ENCODE peak calls at places on chromosome 21, in six cellular contexts. One of them, this sample, is unnamed.
A peak's percentile ranks its signal among the peaks of the same experiment; 100 is the strongest.

GRCh38 chr21:37939251-37939650 is 23.0 kb upstream of the KCNJ6 start:
- DNase-seq in transverse colon: peak; percentile 19
- DNase-seq in Jurkat, Clone E6-1: no peak
- DNase-seq in breast epithelium: no peak
- DNase-seq in cardiac muscle cell: no peak
- DNase-seq in tibial artery: no peak
- DNase-seq in this sample: no peak

GRCh38 chr21:38780879-38781278 is 24.9 kb upstream of the ETS2 start:
- DNase-seq in breast epithelium: no peak
- DNase-seq in transverse colon: no peak
- DNase-seq in tibial artery: no peak
- DNase-seq in Jurkat, Clone E6-1: no peak
- DNase-seq in cardiac muscle cell: no peak
- DNase-seq in this sample: no peak

GRCh38 chr21:17506936-17507335 is 5.9 kb upstream of the CXADR start:
- DNase-seq in transverse colon: peak; percentile 25
- DNase-seq in breast epithelium: no peak
- DNase-seq in tibial artery: no peak
- DNase-seq in cardiac muscle cell: no peak
- DNase-seq in Jurkat, Clone E6-1: peak; percentile 72
- DNase-seq in this sample: peak; percentile 71

GRCh38 chr21:31630062-31630711 is 29.3 kb upstream of the SOD1 start:
- DNase-seq in transverse colon: no peak
- DNase-seq in tibial artery: no peak
- DNase-seq in breast epithelium: peak; percentile 66
- DNase-seq in Jurkat, Clone E6-1: no peak
- DNase-seq in cardiac muscle cell: peak; percentile 91
- DNase-seq in this sample: no peak

GRCh38 chr21:32886339-32886738 is 114.8 kb upstream of the PAXBP1 start:
- DNase-seq in Jurkat, Clone E6-1: peak; percentile 33
- DNase-seq in tibial artery: no peak
- DNase-seq in cardiac muscle cell: no peak
- DNase-seq in transverse colon: no peak
- DNase-seq in breast epithelium: no peak
- DNase-seq in this sample: no peak

GRCh38 chr21:31509108-31510017 is 150.1 kb upstream of the SOD1 start:
- DNase-seq in tibial artery: no peak
- DNase-seq in cardiac muscle cell: peak; percentile 44
- DNase-seq in transverse colon: peak; percentile 29
- DNase-seq in breast epithelium: no peak
- DNase-seq in Jurkat, Clone E6-1: peak; percentile 48
- DNase-seq in this sample: peak; percentile 49

GRCh38 chr21:34202553-34203332 is 129.4 kb downstream of the MRPS6 start:
- DNase-seq in Jurkat, Clone E6-1: no peak
- DNase-seq in cardiac muscle cell: peak; percentile 60
- DNase-seq in tibial artery: peak; percentile 48
- DNase-seq in transverse colon: peak; percentile 23
- DNase-seq in breast epithelium: peak; percentile 8
- DNase-seq in this sample: peak; percentile 87

GRCh38 chr21:26169611-26170470 is 729 bp downstream of the APP start:
- DNase-seq in tibial artery: peak; percentile 43
- DNase-seq in breast epithelium: peak; percentile 38
- DNase-seq in cardiac muscle cell: peak; percentile 78
- DNase-seq in Jurkat, Clone E6-1: no peak
- DNase-seq in transverse colon: peak; percentile 64
- DNase-seq in this sample: peak; percentile 53

GRCh38 chr21:36087362-36088138 is 17.7 kb downstream of the CBR1 start:
- DNase-seq in Jurkat, Clone E6-1: peak; percentile 24
- DNase-seq in cardiac muscle cell: no peak
- DNase-seq in transverse colon: no peak
- DNase-seq in breast epithelium: no peak
- DNase-seq in tibial artery: no peak
- DNase-seq in this sample: no peak

GRCh38 chr21:31252091-31252490 is 92.0 kb downstream of the TIAM1 start:
- DNase-seq in tibial artery: no peak
- DNase-seq in transverse colon: no peak
- DNase-seq in cardiac muscle cell: no peak
- DNase-seq in Jurkat, Clone E6-1: no peak
- DNase-seq in breast epithelium: no peak
- DNase-seq in this sample: no peak

GRCh38 chr21:34074283-34075098 is 1.1 kb downstream of the MRPS6 start:
- DNase-seq in Jurkat, Clone E6-1: no peak
- DNase-seq in transverse colon: no peak
- DNase-seq in tibial artery: no peak
- DNase-seq in breast epithelium: no peak
- DNase-seq in cardiac muscle cell: peak; percentile 9
- DNase-seq in this sample: no peak

GRCh38 chr21:35106246-35106835 is 57.2 kb upstream of the RUNX1 start:
- DNase-seq in transverse colon: no peak
- DNase-seq in Jurkat, Clone E6-1: no peak
- DNase-seq in cardiac muscle cell: peak; percentile 77
- DNase-seq in tibial artery: no peak
- DNase-seq in breast epithelium: no peak
- DNase-seq in this sample: no peak

GRCh38 chr21:35390013-35390776 is 341.1 kb upstream of the RUNX1 start:
- DNase-seq in cardiac muscle cell: peak; percentile 44
- DNase-seq in tibial artery: no peak
- DNase-seq in breast epithelium: no peak
- DNase-seq in Jurkat, Clone E6-1: no peak
- DNase-seq in transverse colon: no peak
- DNase-seq in this sample: no peak

GRCh38 chr21:20040768-20041167 is 957.4 kb upstream of the NCAM2 start:
- DNase-seq in transverse colon: no peak
- DNase-seq in breast epithelium: no peak
- DNase-seq in Jurkat, Clone E6-1: no peak
- DNase-seq in tibial artery: no peak
- DNase-seq in cardiac muscle cell: no peak
- DNase-seq in this sample: no peak

GRCh38 chr21:41164052-41164451 is 3.9 kb upstream of the BACE2 start:
- DNase-seq in cardiac muscle cell: no peak
- DNase-seq in Jurkat, Clone E6-1: no peak
- DNase-seq in tibial artery: no peak
- DNase-seq in breast epithelium: no peak
- DNase-seq in transverse colon: no peak
- DNase-seq in this sample: no peak

GRCh38 chr21:25911730-25912401 is 177.1 kb downstream of the GABPA start:
- DNase-seq in tibial artery: no peak
- DNase-seq in Jurkat, Clone E6-1: no peak
- DNase-seq in cardiac muscle cell: no peak
- DNase-seq in breast epithelium: no peak
- DNase-seq in transverse colon: peak; percentile 49
- DNase-seq in this sample: no peak

GRCh38 chr21:37878946-37879660 is 37.2 kb downstream of the KCNJ6 start:
- DNase-seq in tibial artery: no peak
- DNase-seq in breast epithelium: no peak
- DNase-seq in transverse colon: no peak
- DNase-seq in Jurkat, Clone E6-1: no peak
- DNase-seq in cardiac muscle cell: peak; percentile 48
- DNase-seq in this sample: no peak

GRCh38 chr21:21137986-21138385 is 139.8 kb downstream of the NCAM2 start:
- DNase-seq in transverse colon: no peak
- DNase-seq in tibial artery: no peak
- DNase-seq in Jurkat, Clone E6-1: no peak
- DNase-seq in cardiac muscle cell: peak; percentile 15
- DNase-seq in breast epithelium: no peak
- DNase-seq in this sample: no peak

GRCh38 chr21:33199516-33200217 is 30.1 kb upstream of the IFNAR2 start:
- DNase-seq in tibial artery: peak; percentile 88
- DNase-seq in cardiac muscle cell: peak; percentile 95
- DNase-seq in Jurkat, Clone E6-1: peak; percentile 89
- DNase-seq in breast epithelium: peak; percentile 80
- DNase-seq in transverse colon: peak; percentile 86
- DNase-seq in this sample: peak; percentile 90

GRCh38 chr21:34814529-34814951 is 145.7 kb downstream of the CLIC6 start:
- DNase-seq in breast epithelium: peak; percentile 85
- DNase-seq in tibial artery: no peak
- DNase-seq in Jurkat, Clone E6-1: no peak
- DNase-seq in cardiac muscle cell: no peak
- DNase-seq in transverse colon: no peak
- DNase-seq in this sample: no peak

GRCh38 chr21:36479415-36480402 is at the start of gene CLDN14:
- DNase-seq in transverse colon: no peak
- DNase-seq in cardiac muscle cell: no peak
- DNase-seq in breast epithelium: peak; percentile 33
- DNase-seq in tibial artery: no peak
- DNase-seq in Jurkat, Clone E6-1: no peak
- DNase-seq in this sample: no peak

GRCh38 chr21:15686506-15686905 is 43.3 kb upstream of the USP25 start:
- DNase-seq in cardiac muscle cell: no peak
- DNase-seq in tibial artery: no peak
- DNase-seq in breast epithelium: no peak
- DNase-seq in Jurkat, Clone E6-1: no peak
- DNase-seq in transverse colon: no peak
- DNase-seq in this sample: no peak

GRCh38 chr21:15682977-15683376 is 46.8 kb upstream of the USP25 start:
- DNase-seq in tibial artery: no peak
- DNase-seq in transverse colon: no peak
- DNase-seq in cardiac muscle cell: peak; percentile 58
- DNase-seq in Jurkat, Clone E6-1: no peak
- DNase-seq in breast epithelium: no peak
- DNase-seq in this sample: no peak

GRCh38 chr21:15679630-15680029 is 50.2 kb upstream of the USP25 start:
- DNase-seq in tibial artery: no peak
- DNase-seq in cardiac muscle cell: no peak
- DNase-seq in breast epithelium: no peak
- DNase-seq in transverse colon: no peak
- DNase-seq in Jurkat, Clone E6-1: no peak
- DNase-seq in this sample: no peak

GRCh38 chr21:15687208-15687607 is 42.6 kb upstream of the USP25 start:
- DNase-seq in cardiac muscle cell: no peak
- DNase-seq in Jurkat, Clone E6-1: no peak
- DNase-seq in tibial artery: no peak
- DNase-seq in transverse colon: no peak
- DNase-seq in breast epithelium: no peak
- DNase-seq in this sample: no peak

GRCh38 chr21:15682182-15682895 is 47.4 kb upstream of the USP25 start:
- DNase-seq in transverse colon: no peak
- DNase-seq in Jurkat, Clone E6-1: peak; percentile 55
- DNase-seq in tibial artery: no peak
- DNase-seq in cardiac muscle cell: peak; percentile 87
- DNase-seq in breast epithelium: no peak
- DNase-seq in this sample: no peak
- H3K4me3 ChIP-seq in transverse colon: no peak overlapping the region
- H3K4me3 ChIP-seq in Jurkat, Clone E6-1: no peak overlapping the region
- H3K4me3 ChIP-seq in tibial artery: no peak overlapping the region
- H3K4me3 ChIP-seq in cardiac muscle cell: no peak overlapping the region
- H3K4me3 ChIP-seq in breast epithelium: no peak overlapping the region
- H3K4me3 ChIP-seq in this sample: no peak overlapping the region

DNA sequence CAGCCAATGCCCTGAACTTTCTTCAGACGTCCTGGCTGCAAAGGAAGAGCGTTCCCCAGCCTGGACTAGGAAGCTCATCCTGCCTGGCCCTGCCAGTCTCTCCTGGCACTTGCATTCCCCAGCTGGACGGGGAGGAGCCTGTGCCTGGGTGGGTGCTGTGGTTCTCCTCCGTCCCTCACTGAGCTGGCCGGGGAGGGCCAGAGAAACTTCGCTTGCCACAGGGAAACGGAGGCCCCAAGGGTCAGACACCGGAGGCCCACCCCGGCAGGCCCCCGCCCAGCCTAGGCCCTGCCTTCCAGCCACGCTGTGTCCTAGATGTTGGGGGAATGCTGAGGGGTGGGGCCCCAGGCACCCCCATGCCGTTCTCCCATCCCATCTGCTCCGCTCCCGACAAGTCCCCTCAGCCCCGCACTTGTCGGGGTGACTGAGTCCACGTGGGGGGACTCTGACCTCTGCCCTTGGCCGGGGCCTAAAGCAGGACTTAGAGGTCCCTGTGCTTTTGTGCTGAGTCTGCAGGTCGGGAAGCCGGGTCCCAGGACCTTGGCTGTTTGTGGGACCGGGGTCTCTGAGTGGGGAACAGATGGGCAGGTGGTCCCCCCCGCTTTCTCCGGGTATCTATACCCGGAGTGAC is 4.8 kb downstream of the FTCD start:
- DNase-seq in Jurkat, Clone E6-1: no peak
- DNase-seq in breast epithelium: no peak
- DNase-seq in transverse colon: peak; percentile 6
- DNase-seq in tibial artery: peak; percentile 12
- DNase-seq in cardiac muscle cell: no peak
- DNase-seq in this sample: peak; percentile 76
- H3K4me3 ChIP-seq in Jurkat, Clone E6-1: no peak overlapping the region
- H3K4me3 ChIP-seq in breast epithelium: no peak overlapping the region
- H3K4me3 ChIP-seq in transverse colon: no peak overlapping the region
- H3K4me3 ChIP-seq in tibial artery: no peak overlapping the region
- H3K4me3 ChIP-seq in cardiac muscle cell: no peak overlapping the region
- H3K4me3 ChIP-seq in this sample: no peak overlapping the region

GRCh38 chr21:42227909-42228708 is 9.2 kb downstream of the ABCG1 start:
- DNase-seq in Jurkat, Clone E6-1: peak; percentile 97
- DNase-seq in tibial artery: peak; percentile 94
- DNase-seq in breast epithelium: peak; percentile 67
- DNase-seq in transverse colon: peak; percentile 95
- DNase-seq in cardiac muscle cell: peak; percentile 91
- DNase-seq in this sample: peak; percentile 98

GRCh38 chr21:42230636-42231035 is 11.7 kb downstream of the ABCG1 start:
- DNase-seq in tibial artery: no peak
- DNase-seq in breast epithelium: no peak
- DNase-seq in Jurkat, Clone E6-1: no peak
- DNase-seq in cardiac muscle cell: no peak
- DNase-seq in transverse colon: no peak
- DNase-seq in this sample: no peak

GRCh38 chr21:42229676-42230075 is 10.7 kb downstream of the ABCG1 start:
- DNase-seq in transverse colon: no peak
- DNase-seq in Jurkat, Clone E6-1: no peak
- DNase-seq in breast epithelium: no peak
- DNase-seq in tibial artery: no peak
- DNase-seq in cardiac muscle cell: no peak
- DNase-seq in this sample: no peak

GRCh38 chr21:42231761-42232160 is 12.8 kb downstream of the ABCG1 start:
- DNase-seq in Jurkat, Clone E6-1: no peak
- DNase-seq in transverse colon: no peak
- DNase-seq in breast epithelium: no peak
- DNase-seq in tibial artery: no peak
- DNase-seq in cardiac muscle cell: no peak
- DNase-seq in this sample: no peak

DNA sequence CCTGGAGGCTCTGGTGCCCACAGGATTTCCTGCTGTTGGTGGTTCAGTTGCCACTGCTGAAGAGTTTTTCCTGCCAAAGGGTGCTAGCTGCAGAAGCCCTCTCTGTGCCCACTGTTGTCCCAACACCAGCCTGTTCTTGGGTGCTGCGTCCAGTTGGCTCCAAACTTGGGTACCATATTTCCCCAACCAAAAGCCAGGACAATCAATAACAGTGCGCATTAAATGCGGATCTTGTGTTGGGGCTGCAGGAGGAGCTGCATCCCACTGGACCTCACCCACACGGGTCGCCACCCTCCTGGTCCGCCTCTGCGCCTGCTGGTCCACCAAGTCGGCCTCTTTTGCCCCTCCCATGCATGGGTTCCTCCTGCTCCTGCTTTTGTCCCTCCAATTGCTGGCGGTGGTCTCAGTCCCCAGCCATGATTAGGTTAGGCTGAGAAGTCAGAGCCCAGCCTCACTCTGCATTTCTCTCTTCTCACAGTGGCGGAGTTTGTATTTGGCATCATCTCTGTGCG is 9.8 kb downstream of the ABCG1 start:
- DNase-seq in breast epithelium: no peak
- DNase-seq in Jurkat, Clone E6-1: no peak
- DNase-seq in transverse colon: no peak
- DNase-seq in cardiac muscle cell: no peak
- DNase-seq in tibial artery: peak; percentile 16
- DNase-seq in this sample: no peak
- H3K4me3 ChIP-seq in breast epithelium: no peak overlapping the region
- H3K4me3 ChIP-seq in Jurkat, Clone E6-1: peak overlapping the region; percentile 40
- H3K4me3 ChIP-seq in transverse colon: no peak overlapping the region
- H3K4me3 ChIP-seq in cardiac muscle cell: no peak overlapping the region
- H3K4me3 ChIP-seq in tibial artery: no peak overlapping the region
- H3K4me3 ChIP-seq in this sample: no peak overlapping the region

GRCh38 chr21:29117372-29117955 is 13.0 kb upstream of the MAP3K7CL start:
- DNase-seq in Jurkat, Clone E6-1: no peak
- DNase-seq in tibial artery: no peak
- DNase-seq in transverse colon: no peak
- DNase-seq in breast epithelium: no peak
- DNase-seq in cardiac muscle cell: no peak
- DNase-seq in this sample: no peak
- H3K4me3 ChIP-seq in Jurkat, Clone E6-1: no peak overlapping the region
- H3K4me3 ChIP-seq in tibial artery: no peak overlapping the region
- H3K4me3 ChIP-seq in transverse colon: no peak overlapping the region
- H3K4me3 ChIP-seq in breast epithelium: no peak overlapping the region
- H3K4me3 ChIP-seq in cardiac muscle cell: no peak overlapping the region
- H3K4me3 ChIP-seq in this sample: no peak overlapping the region

This sample was measured in lower leg skin.